ENCODE peak calls at places on chromosomes 6 and 20, in four cellular contexts. J, F, W and N are unnamed samples.

GRCh38 chr6:42099340-42100028 is 42.9 kb downstream of the C6orf132 start:
- DNase-seq in J (no peak), F (no peak), W (peak), N (peak)

GRCh38 chr6:154668156-154668555 is 65.1 kb upstream of the SCAF8 start:
- DNase-seq in J (no peak), F (no peak), W (no peak), N (no peak)

GRCh38 chr6:153625089-153625488 is 414.0 kb upstream of the OPRM1 start:
- DNase-seq in J (no peak), F (no peak), W (no peak), N (no peak)

GRCh38 chr6:119565893-119566292 is 216.3 kb upstream of the MAN1A1 start:
- DNase-seq in J (no peak), F (no peak), W (no peak), N (no peak)

GRCh38 chr20:64183313-64183712 is 19.1 kb downstream of the MYT1 start:
- DNase-seq in J (no peak), F (no peak), W (no peak), N (no peak)

GRCh38 chr6:117188627-117189201 is 76.6 kb upstream of the VGLL2 start:
- DNase-seq in J (no peak), F (no peak), W (no peak), N (peak)

GRCh38 chr20:52039746-52040145 is 151.8 kb downstream of the ZFP64 start:
- DNase-seq in J (no peak), F (no peak), W (no peak), N (no peak)

GRCh38 chr6:35082733-35083403 is 58.3 kb downstream of the TCP11 start:
- DNase-seq in J (no peak), F (no peak), W (no peak), N (no peak)

GRCh38 chr6:32825966-32826365 is 9.2 kb upstream of the HLA-DOB start:
- DNase-seq in J (no peak), F (no peak), W (peak), N (no peak)

GRCh38 chr6:122385857-122386256 is 13.6 kb upstream of the HSF2 start:
- DNase-seq in J (no peak), F (no peak), W (no peak), N (no peak)

GRCh38 chr6:120056085-120056484 is 706.5 kb upstream of the MAN1A1 start:
- DNase-seq in J (peak), F (no peak), W (no peak), N (peak)

GRCh38 chr6:81638366-81638765 is 114.1 kb downstream of the TENT5A start:
- DNase-seq in J (no peak), F (no peak), W (no peak), N (no peak)

GRCh38 chr6:85977661-85978060 is 335.0 kb upstream of the SYNCRIP start:
- DNase-seq in J (no peak), F (no peak), W (no peak), N (no peak)

GRCh38 chr20:46215913-46216707 is 92.2 kb downstream of the CDH22 start:
- DNase-seq in J (peak), F (no peak), W (peak), N (peak)

GRCh38 chr20:46282669-46283068 is 25.6 kb downstream of the CDH22 start:
- DNase-seq in J (no peak), F (no peak), W (no peak), N (no peak)

GRCh38 chr6:91704531-91704930 is 1117.7 kb upstream of the MAP3K7 start:
- DNase-seq in J (no peak), F (no peak), W (no peak), N (no peak)

GRCh38 chr20:38805958-38806854 is 709 bp downstream of the PPP1R16B start:
- DNase-seq in J (peak), F (no peak), W (no peak), N (peak)
- TF ChIP-seq CBFB in J (no peak), F (no peak), W (no peak), N (no peak)

DNA sequence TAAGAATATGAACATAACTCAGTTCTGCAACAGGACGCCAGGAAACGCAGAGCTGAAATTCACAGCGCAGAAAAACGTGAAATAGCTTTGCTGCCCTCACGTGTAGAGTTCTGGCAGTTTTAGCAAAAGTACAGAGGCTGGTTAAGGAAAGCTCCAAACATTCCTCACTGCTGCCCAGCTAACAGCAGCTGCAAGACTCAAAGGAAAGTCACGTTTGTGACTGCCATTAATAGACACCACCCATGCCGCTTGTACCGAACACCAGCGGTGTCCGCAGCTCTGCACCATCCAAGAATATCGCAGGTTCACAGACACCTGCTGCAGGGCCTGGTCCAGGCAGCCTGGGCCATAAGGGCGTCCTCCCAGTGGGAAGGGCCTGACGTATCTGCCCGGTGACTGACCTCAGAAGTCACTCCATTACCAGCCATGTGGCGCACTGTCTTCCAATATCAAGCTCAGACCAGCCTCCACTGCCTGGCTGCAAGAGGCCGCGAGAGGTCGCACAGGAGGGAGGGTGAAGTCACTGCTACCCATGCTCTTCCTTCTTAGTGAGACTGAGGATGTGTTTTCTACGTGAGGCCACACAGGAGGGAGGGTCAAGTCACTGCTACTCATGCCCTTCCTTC is 61.4 kb downstream of the WDR27 start:
- DNase-seq in J (no peak), F (no peak), W (no peak), N (no peak)
- TF ChIP-seq CBFB in J (no peak), F (no peak), W (no peak), N (no peak)

DNA sequence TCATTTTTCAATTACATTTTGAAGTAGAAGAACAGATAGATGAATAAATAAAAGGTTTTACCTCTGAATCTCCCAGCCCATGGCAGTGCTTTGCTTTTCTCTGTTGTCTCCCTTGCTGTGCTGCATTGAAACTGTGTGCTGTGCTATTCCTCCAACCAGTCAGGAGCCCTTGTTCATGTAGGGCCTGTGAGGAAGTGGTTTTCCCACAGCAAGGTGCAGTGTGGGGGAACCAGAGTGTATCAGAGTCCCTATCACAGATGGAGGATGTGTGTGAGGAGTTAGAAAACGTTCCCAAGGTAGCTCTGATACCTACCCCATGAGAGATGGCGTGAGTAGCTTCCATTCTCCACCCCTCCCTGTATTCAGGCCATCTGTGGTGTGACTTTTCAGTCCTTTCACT is 72.8 kb upstream of the RALGAPA2 start:
- DNase-seq in J (no peak), F (no peak), W (no peak), N (no peak)
- TF ChIP-seq CBFB in J (no peak), F (no peak), W (no peak), N (no peak)

GRCh38 chr20:42401598-42401997 is 783.4 kb upstream of the CHD6 start:
- DNase-seq in J (no peak), F (no peak), W (no peak), N (no peak)
- TF ChIP-seq CBFB in J (no peak), F (no peak), W (no peak), N (no peak)

GRCh38 chr20:49384437-49385434 is 97.7 kb downstream of the KCNB1 start:
- DNase-seq in J (peak), F (no peak), W (peak), N (peak)

GRCh38 chr20:49387606-49387939 is 94.9 kb downstream of the KCNB1 start:
- DNase-seq in J (no peak), F (no peak), W (no peak), N (no peak)

GRCh38 chr20:49386848-49387605 is 95.4 kb downstream of the KCNB1 start:
- DNase-seq in J (no peak), F (no peak), W (no peak), N (no peak)

GRCh38 chr20:49388790-49389189 is 93.7 kb downstream of the KCNB1 start:
- DNase-seq in J (no peak), F (no peak), W (no peak), N (no peak)

DNA sequence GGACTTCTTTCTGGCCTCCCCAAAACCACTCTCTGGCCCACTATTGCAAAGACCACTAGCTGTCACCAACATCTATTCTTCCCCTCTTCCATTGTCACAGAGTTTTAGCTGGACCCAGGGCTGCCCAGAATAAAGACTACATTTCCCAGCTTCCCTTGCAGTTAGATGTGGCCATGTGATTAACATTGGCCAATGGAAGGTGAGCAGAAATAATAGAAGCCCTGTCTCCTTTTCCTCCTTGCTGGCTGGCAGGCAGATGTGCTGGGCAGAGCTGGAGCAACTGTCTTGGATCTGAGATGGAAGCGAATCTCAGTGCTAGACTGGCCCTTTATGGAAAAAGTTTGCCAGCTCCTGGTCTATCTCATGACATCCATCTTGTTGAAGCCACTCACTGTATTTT is 97.0 kb downstream of the KCNB1 start:
- DNase-seq in J (no peak), F (no peak), W (peak), N (peak)
- TF ChIP-seq CBFB in J (no peak), F (no peak), W (no peak), N (no peak)

GRCh38 chr6:129096651-129097290 is 213.8 kb downstream of the LAMA2 start:
- DNase-seq in J (no peak), F (no peak), W (no peak), N (no peak)
- TF ChIP-seq CBFB in J (no peak), F (no peak), W (no peak), N (no peak)